ENCODE peak calls at places on chromosomes 3 and 15, in six cellular contexts. M is PC-9, E is colonic mucosa, V is GM23248, C is hepatocyte, Q is kidney. L is an unnamed sample.

GRCh38 chr15:32993285-32993684 is 201.2 kb downstream of the FMN1 start:
- DNase-seq in C (peak; percentile 11), V (peak; percentile 63), Q (no peak), E (no peak), M (no peak), L (no peak)

GRCh38 chr3:124919756-124920155 is 14.8 kb downstream of the MUC13 start:
- DNase-seq in C (no peak), V (peak; percentile 21), M (no peak), E (no peak), Q (no peak), L (no peak)

GRCh38 chr15:25527118-25527517 is 88.3 kb upstream of the UBE3A start:
- DNase-seq in M (no peak), Q (no peak), V (peak; percentile 61), E (no peak), C (no peak), L (no peak)

GRCh38 chr3:113270096-113270495 is 58.7 kb downstream of the BOC start:
- DNase-seq in C (no peak), E (no peak), M (no peak), Q (no peak), V (no peak), L (no peak)

GRCh38 chr3:41318520-41318919 is 119.2 kb downstream of the CTNNB1 start:
- DNase-seq in C (peak; percentile 7), E (no peak), Q (no peak), V (peak; percentile 40), M (peak; percentile 29), L (no peak)

GRCh38 chr3:14397531-14397930 is 4.9 kb upstream of the SLC6A6 start:
- DNase-seq in V (no peak), Q (no peak), E (no peak), M (no peak), C (no peak), L (no peak)

GRCh38 chr15:88913850-88914169 is 631 bp upstream of the MFGE8 start:
- DNase-seq in M (no peak), Q (no peak), C (no peak), E (no peak), V (no peak), L (no peak)

GRCh38 chr15:91469627-91470567 is 369.8 kb downstream of the SV2B start:
- DNase-seq in C (no peak), V (no peak), M (no peak), E (peak; percentile 48), Q (no peak), L (peak; percentile 38)

GRCh38 chr15:67807141-67807540 is 18.2 kb upstream of the SKOR1 start:
- DNase-seq in Q (peak; percentile 56), V (no peak), C (no peak), E (no peak), M (no peak), L (no peak)
- H3K4me1 ChIP-seq in Q (no peaks in the 10 kb centered on the region), V (no peaks in the 10 kb centered on the region), C (no peaks in the 10 kb centered on the region), E (no peaks in the 10 kb centered on the region), M (no peaks in the 10 kb centered on the region), L (peaks cover 4% of the 10 kb centered on the region)

GRCh38 chr3:13347390-13347966 is 72.6 kb downstream of the NUP210 start:
- DNase-seq in M (no peak), V (peak; percentile 10), Q (no peak), E (no peak), C (peak; percentile 34), L (no peak)

GRCh38 chr3:13345284-13345683 is 74.8 kb downstream of the NUP210 start:
- DNase-seq in V (no peak), C (no peak), Q (no peak), E (no peak), M (no peak), L (no peak)

GRCh38 chr3:13346481-13347389 is 73.4 kb downstream of the NUP210 start:
- DNase-seq in Q (no peak), E (peak; percentile 20), V (no peak), M (no peak), C (no peak), L (peak; percentile 43)

GRCh38 chr3:13344663-13345062 is 75.5 kb downstream of the NUP210 start:
- DNase-seq in C (no peak), V (no peak), M (no peak), E (no peak), Q (no peak), L (no peak)

DNA sequence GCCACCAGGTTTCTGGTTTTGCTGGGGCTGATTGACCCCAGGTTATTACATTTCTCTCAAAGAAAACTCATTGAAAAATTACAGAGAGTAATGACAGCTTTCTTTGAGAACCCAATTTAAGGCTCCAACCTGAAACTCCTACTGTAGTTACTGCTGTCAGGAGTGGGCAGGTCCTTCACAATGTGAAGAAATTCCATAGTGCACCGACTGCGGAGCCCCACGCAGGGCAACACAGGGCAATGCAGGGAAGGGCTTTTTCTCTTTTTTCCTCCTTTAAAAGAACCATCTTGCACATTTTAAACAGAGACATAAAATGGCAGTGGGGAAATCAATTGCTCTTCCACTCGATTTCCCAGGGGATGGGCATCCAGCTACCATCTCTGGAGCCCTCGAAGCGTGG is 74.3 kb downstream of the NUP210 start:
- DNase-seq in M (no peak), Q (no peak), E (no peak), C (no peak), V (no peak), L (no peak)
- H3K4me1 ChIP-seq in M (no peaks in the 10 kb centered on the region), Q (no peaks in the 10 kb centered on the region), E (no peaks in the 10 kb centered on the region), C (peaks cover 7% of the 10 kb centered on the region), V (no peaks in the 10 kb centered on the region), L (no peaks in the 10 kb centered on the region)

DNA sequence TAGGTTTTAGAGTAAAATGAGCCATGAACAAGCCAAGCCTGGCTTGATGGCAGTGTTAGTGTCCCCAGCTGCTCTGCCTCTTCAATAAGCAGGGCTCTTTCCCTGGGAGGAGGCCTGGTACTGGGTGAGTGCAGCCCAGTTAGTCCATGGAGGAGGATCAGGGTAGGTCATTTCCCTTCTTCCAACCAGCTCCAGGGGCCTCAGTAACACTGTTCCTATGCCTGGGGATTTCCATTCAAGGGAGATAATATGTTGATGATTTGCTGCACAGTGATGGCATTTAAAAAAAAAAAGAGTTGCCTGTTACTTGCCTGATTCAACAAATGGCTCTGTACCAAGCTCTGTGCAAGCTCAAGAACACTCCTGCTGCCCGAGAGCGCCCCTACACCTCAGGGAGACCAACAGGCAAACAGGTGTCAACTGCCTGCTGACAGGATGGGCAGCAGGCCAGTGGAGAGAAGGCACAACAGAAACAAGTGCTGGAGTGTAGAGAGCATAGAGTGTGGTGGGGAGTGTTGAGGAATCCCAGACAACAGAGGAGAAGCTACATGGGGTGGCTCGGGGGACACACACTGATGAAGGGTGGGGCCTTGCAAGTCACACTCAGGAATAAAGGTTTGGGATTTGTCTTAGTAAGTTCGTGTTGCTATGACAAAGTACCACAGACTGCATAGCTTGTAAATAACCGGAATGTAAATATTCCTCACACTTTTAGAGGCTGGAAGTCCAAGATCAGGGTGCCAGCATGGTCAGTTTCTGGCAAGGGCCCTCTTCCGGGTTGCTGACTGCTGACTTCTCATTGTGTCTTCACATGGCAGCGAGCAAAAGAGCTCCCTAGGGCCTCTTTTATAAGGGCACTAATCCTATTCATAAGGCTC is 78.6 kb upstream of the PXYLP1 start:
- DNase-seq in M (no peak), C (no peak), E (no peak), Q (no peak), V (no peak), L (no peak)
- H3K4me1 ChIP-seq in M (no peaks in the 10 kb centered on the region), C (no peaks in the 10 kb centered on the region), E (no peaks in the 10 kb centered on the region), Q (no peaks in the 10 kb centered on the region), V (no peaks in the 10 kb centered on the region), L (no peaks in the 10 kb centered on the region)

GRCh38 chr15:29924750-29925149 is 102.5 kb upstream of the TJP1 start:
- DNase-seq in C (peak; percentile 79), Q (no peak), V (peak; percentile 48), M (peak; percentile 73), E (no peak), L (no peak)
- H3K4me1 ChIP-seq in C (peaks cover 21% of the 10 kb centered on the region), Q (peaks cover 9% of the 10 kb centered on the region), V (peaks cover 28% of the 10 kb centered on the region), M (peaks cover 73% of the 10 kb centered on the region), E (peaks cover 8% of the 10 kb centered on the region), L (no peaks in the 10 kb centered on the region)

DNA sequence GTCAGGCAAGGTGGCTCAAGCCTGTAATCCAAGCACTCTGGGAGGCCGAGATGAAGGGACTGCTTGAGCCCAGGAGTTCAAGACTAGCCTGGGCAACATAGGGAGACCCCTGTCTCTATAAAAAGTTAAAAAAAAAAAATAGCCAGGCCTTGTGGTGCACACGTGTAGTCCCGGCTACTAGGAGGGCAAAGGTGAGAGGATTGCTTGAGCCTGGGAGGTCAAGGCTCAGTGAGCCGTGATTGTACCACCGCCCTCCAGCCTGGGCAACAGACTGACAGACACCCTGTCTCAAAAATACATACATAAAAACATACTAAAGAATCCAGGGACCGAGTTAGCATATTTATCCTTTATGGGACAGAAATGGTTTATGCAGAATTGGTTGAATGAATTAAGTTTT is 13.8 kb downstream of the SIAH2 start:
- DNase-seq in C (no peak), V (no peak), Q (no peak), M (no peak), E (no peak), L (no peak)
- H3K4me1 ChIP-seq in C (peaks cover 52% of the 10 kb centered on the region), V (peaks cover 28% of the 10 kb centered on the region), Q (peaks cover 42% of the 10 kb centered on the region), M (peaks cover 29% of the 10 kb centered on the region), E (peaks cover 19% of the 10 kb centered on the region), L (no peaks in the 10 kb centered on the region)